ENCODE peak calls at places on chromosome 11, in nine cellular contexts. X, G, F, C, A, D, E, P and M are unnamed samples. For H3K9me3, the result is how much of the 10 kb centered on the place peaks cover.

GRCh38 chr11:134661660-134662059 is 249.6 kb upstream of the B3GAT1 start:
- DNase-seq in X (no peak), G (peak), F (no peak), C (no peak), A (no peak), D (no peak), E (no peak), P (no peak), M (no peak)

GRCh38 chr11:119179983-119180382 is 5.3 kb upstream of the NHERF4 start:
- DNase-seq in X (no peak), G (no peak), F (no peak), C (no peak), A (no peak), D (no peak), E (no peak), P (no peak), M (no peak)

GRCh38 chr11:6568191-6568918 is 35.1 kb downstream of the RRP8 start:
- DNase-seq in X (peak), G (peak), F (peak), C (peak), A (peak), D (no peak), E (no peak), P (no peak), M (peak)

GRCh38 chr11:95925011-95925410 is 1.1 kb upstream of the MTMR2 start:
- DNase-seq in X (peak), G (no peak), F (peak), C (peak), A (peak), D (no peak), E (no peak), P (no peak), M (no peak)

GRCh38 chr11:61068581-61068980 is 33.7 kb upstream of the CD5 start:
- DNase-seq in X (no peak), G (peak), F (no peak), C (no peak), A (no peak), D (no peak), E (peak), P (no peak), M (no peak)

GRCh38 chr11:94504689-94505293 is 7.5 kb upstream of the C11orf97 start:
- DNase-seq in X (peak), G (no peak), F (peak), C (peak), A (peak), D (no peak), E (no peak), P (no peak), M (peak)

GRCh38 chr11:33045551-33046255 is 6.3 kb downstream of the TCP11L1 start:
- DNase-seq in X (peak), G (no peak), F (peak), C (no peak), A (no peak), D (no peak), E (peak), P (peak), M (peak)

GRCh38 chr11:71473793-71474080 is 20.7 kb downstream of the NADSYN1 start:
- DNase-seq in X (no peak), G (peak), F (no peak), C (no peak), A (no peak), D (no peak), E (no peak), P (no peak), M (no peak)

GRCh38 chr11:76700177-76701100 is 29.9 kb upstream of the LRRC32 start:
- DNase-seq in X (peak), G (no peak), F (peak), C (peak), A (peak), D (no peak), E (no peak), P (peak), M (peak)

GRCh38 chr11:130831506-130832385 is 84.5 kb downstream of the SNX19 start:
- DNase-seq in X (no peak), G (no peak), F (no peak), C (no peak), A (no peak), D (no peak), E (no peak), P (peak), M (peak)

GRCh38 chr11:78449866-78450265 is 32.2 kb upstream of the GAB2 start:
- DNase-seq in X (no peak), G (no peak), F (no peak), C (peak), A (peak), D (no peak), E (no peak), P (no peak), M (no peak)

GRCh38 chr11:72353861-72354260 is 80.5 kb downstream of the CLPB start:
- DNase-seq in X (peak), G (no peak), F (peak), C (peak), A (no peak), D (no peak), E (no peak), P (no peak), M (peak)

GRCh38 chr11:44634401-44635281 is 69.2 kb downstream of the CD82 start:
- DNase-seq in X (peak), G (peak), F (peak), C (peak), A (peak), D (no peak), E (peak), P (peak), M (peak)

GRCh38 chr11:117083011-117083940 is 15.0 kb downstream of the SIK3 start:
- DNase-seq in X (peak), G (no peak), F (no peak), C (no peak), A (no peak), D (no peak), E (no peak), P (no peak), M (no peak)
- H3K9me3 ChIP-seq in X (under half), G (under half), F (under half), C (under half), A (under half), D (under half), E (under half), P (under half), M (under half)

GRCh38 chr11:57103899-57104605 is 77.7 kb upstream of the LRRC55 start:
- DNase-seq in X (no peak), G (no peak), F (no peak), C (no peak), A (no peak), D (no peak), E (no peak), P (no peak), M (no peak)

GRCh38 chr11:57095417-57095816 is 86.3 kb upstream of the LRRC55 start:
- DNase-seq in X (no peak), G (no peak), F (no peak), C (no peak), A (no peak), D (no peak), E (no peak), P (no peak), M (no peak)

GRCh38 chr11:57097149-57097548 is 84.6 kb upstream of the LRRC55 start:
- DNase-seq in X (no peak), G (no peak), F (no peak), C (no peak), A (no peak), D (no peak), E (no peak), P (no peak), M (no peak)

GRCh38 chr11:57095896-57096295 is 85.9 kb upstream of the LRRC55 start:
- DNase-seq in X (no peak), G (no peak), F (no peak), C (no peak), A (no peak), D (no peak), E (no peak), P (no peak), M (no peak)

GRCh38 chr11:57100638-57101312 is 81.0 kb upstream of the LRRC55 start:
- DNase-seq in X (peak), G (no peak), F (no peak), C (no peak), A (no peak), D (no peak), E (no peak), P (no peak), M (no peak)
- H3K9me3 ChIP-seq in X (under half), G (under half), F (under half), C (under half), A (under half), D (under half), E (under half), P (under half), M (under half)

GRCh38 chr11:58770166-58770565 is 38.4 kb upstream of the GLYAT start:
- DNase-seq in X (no peak), G (no peak), F (no peak), C (no peak), A (no peak), D (no peak), E (no peak), P (no peak), M (no peak)

GRCh38 chr11:58768137-58768536 is 36.4 kb upstream of the GLYAT start:
- DNase-seq in X (no peak), G (no peak), F (no peak), C (no peak), A (no peak), D (no peak), E (no peak), P (no peak), M (no peak)

GRCh38 chr11:58770627-58771457 is 39.1 kb upstream of the GLYAT start:
- DNase-seq in X (no peak), G (no peak), F (peak), C (no peak), A (no peak), D (no peak), E (no peak), P (no peak), M (peak)

GRCh38 chr11:58771458-58771855 is 39.7 kb upstream of the GLYAT start:
- DNase-seq in X (no peak), G (no peak), F (no peak), C (no peak), A (no peak), D (no peak), E (no peak), P (no peak), M (no peak)

DNA sequence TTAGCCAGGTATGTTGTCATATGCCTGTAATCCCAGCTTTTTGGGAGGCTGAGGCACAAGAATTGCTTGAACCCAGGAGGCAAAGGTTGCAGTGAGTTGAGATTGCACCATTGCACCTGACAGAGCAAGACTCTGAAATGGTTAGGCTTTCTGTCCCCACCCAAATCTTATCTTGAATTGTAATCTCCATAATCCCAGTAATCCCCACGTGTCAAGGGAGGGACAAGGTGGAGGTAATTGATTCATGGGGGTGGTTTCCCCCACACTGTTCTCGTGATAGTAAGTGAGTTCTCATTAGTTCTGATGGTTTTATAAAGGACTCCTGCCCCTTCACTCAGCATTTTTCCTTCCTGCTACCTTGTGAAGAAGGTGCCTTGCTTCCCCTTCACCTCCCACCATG is 37.6 kb upstream of the GLYAT start:
- DNase-seq in X (no peak), G (no peak), F (no peak), C (no peak), A (no peak), D (no peak), E (no peak), P (no peak), M (no peak)
- H3K9me3 ChIP-seq in X (under half), G (under half), F (under half), C (under half), A (under half), D (under half), E (under half), P (under half), M (under half)

DNA sequence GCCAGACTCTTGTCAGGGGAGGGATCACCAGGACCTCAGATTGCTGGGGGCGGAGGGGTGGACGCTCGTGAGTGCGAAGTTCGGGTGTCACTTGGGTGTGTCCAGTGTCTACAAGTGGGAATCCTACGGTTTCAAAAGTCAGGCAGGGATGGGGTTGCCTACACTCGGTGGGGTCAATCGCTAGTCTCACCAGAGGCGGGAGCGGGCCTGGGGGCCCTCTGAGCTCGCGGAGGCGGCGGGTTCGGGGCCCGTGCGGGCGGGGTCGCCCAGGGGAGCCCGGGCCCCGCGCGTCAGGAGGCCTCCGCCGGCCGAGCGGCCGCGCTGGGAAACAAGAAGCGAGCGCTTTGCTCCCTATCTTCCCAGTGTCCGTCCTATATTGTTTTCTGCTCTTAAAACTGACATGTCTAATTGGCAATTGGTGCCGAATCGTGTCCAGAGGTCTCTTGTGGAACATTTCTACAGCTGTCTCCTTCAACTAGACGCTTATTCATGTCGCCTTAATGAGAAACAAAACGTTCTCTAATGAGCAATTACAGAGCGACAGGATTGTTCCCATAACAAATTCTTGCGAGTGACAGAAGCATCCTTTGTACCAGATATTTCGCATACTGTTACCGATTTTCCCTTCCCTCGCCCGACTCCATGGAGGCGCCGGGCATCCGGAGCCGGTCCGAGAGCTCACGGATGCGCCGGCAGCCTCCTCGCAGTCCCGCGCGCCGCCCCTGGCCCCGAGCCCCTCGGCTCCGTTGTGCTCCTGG is 11.9 kb downstream of the PAX6 start:
- DNase-seq in X (no peak), G (no peak), F (no peak), C (no peak), A (no peak), D (no peak), E (no peak), P (no peak), M (no peak)
- H3K9me3 ChIP-seq in X (under half), G (under half), F (under half), C (under half), A (under half), D (under half), E (under half), P (under half), M (under half)

GRCh38 chr11:124543145-124543544 is 309 bp downstream of the OR8B12 start:
- DNase-seq in X (no peak), G (no peak), F (no peak), C (no peak), A (no peak), D (no peak), E (no peak), P (no peak), M (no peak)

GRCh38 chr11:124541204-124541603 is 2.2 kb downstream of the OR8B12 start:
- DNase-seq in X (no peak), G (no peak), F (no peak), C (no peak), A (no peak), D (no peak), E (no peak), P (no peak), M (no peak)

GRCh38 chr11:124535552-124536232 is 7.8 kb downstream of the OR8B12 start:
- DNase-seq in X (peak), G (no peak), F (peak), C (peak), A (peak), D (no peak), E (no peak), P (no peak), M (peak)

GRCh38 chr11:124536520-124536919 is 6.9 kb downstream of the OR8B12 start:
- DNase-seq in X (peak), G (no peak), F (peak), C (peak), A (peak), D (no peak), E (peak), P (no peak), M (peak)

GRCh38 chr11:124538019-124538418 is 5.4 kb downstream of the OR8B12 start:
- DNase-seq in X (peak), G (no peak), F (peak), C (peak), A (peak), D (no peak), E (no peak), P (peak), M (peak)
- H3K9me3 ChIP-seq in X (under half), G (under half), F (under half), C (under half), A (under half), D (under half), E (under half), P (under half), M (under half)

GRCh38 chr11:102437727-102438126 is 14.8 kb downstream of the TMEM123 start:
- DNase-seq in X (no peak), G (no peak), F (no peak), C (no peak), A (no peak), D (no peak), E (no peak), P (no peak), M (no peak)
- H3K9me3 ChIP-seq in X (under half), G (under half), F (under half), C (under half), A (under half), D (under half), E (under half), P (under half), M (under half)

GRCh38 chr11:31767665-31768064 is 43.5 kb downstream of the PAX6 start:
- DNase-seq in X (no peak), G (no peak), F (no peak), C (no peak), A (no peak), D (no peak), E (no peak), P (no peak), M (no peak)
- H3K9me3 ChIP-seq in X (under half), G (under half), F (under half), C (under half), A (under half), D (under half), E (under half), P (under half), M (under half)

GRCh38 chr11:2661173-2662023 is 38.4 kb downstream of the KCNQ1OT1 start:
- DNase-seq in X (no peak), G (no peak), F (no peak), C (no peak), A (no peak), D (no peak), E (peak), P (no peak), M (no peak)

GRCh38 chr11:2663915-2664314 is 35.9 kb downstream of the KCNQ1OT1 start:
- DNase-seq in X (no peak), G (no peak), F (no peak), C (no peak), A (no peak), D (no peak), E (no peak), P (no peak), M (no peak)

GRCh38 chr11:2663506-2663905 is 36.3 kb downstream of the KCNQ1OT1 start:
- DNase-seq in X (no peak), G (no peak), F (no peak), C (no peak), A (no peak), D (no peak), E (peak), P (no peak), M (no peak)

GRCh38 chr11:2662024-2662312 is 37.8 kb downstream of the KCNQ1OT1 start:
- DNase-seq in X (no peak), G (no peak), F (no peak), C (no peak), A (no peak), D (no peak), E (peak), P (no peak), M (no peak)

DNA sequence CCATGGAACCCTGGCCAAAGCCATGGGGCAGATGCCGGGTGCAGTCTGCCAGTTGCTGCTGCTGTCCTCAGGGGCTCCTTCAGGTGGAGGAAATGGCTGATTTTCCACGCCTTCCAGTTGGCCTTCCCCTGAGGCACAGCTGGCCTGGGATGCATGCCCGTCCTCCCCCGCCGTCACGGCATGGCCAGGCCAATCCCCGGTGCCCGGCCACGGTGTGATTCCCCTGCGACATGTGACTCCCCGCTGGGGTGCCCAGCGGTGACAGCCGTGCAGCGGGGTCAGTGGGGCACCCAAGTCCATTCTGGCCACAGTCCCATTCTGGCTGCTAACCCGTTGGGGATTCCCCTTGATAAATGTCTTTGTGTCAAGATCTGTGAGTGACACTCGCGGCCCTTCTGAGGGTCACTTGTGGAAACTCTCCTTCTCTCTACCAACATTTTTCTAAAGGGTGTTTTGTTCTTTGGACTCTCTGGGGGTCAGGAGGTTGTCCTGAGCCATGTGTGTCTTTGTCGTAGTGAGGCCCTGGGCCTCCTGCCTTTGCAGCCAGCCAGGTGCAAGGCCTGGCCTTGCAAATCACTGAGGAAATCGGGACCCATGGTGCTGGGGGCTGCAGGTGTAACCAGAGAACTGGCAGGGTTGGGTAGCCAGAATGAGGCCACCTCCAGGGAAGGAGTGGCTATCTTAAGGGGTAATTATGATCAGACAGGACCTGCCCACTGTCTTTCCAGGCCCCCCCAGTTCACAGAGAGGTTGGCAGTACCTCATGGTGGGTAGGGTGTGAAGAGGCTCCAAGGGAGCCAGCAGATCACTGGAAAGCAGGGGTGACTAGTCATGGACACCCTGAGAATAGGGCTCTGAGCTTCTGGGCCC is 37.1 kb downstream of the KCNQ1OT1 start:
- DNase-seq in X (no peak), G (no peak), F (no peak), C (no peak), A (no peak), D (no peak), E (peak), P (peak), M (no peak)
- H3K9me3 ChIP-seq in X (under half), G (under half), F (half or more), C (under half), A (half or more), D (under half), E (under half), P (under half), M (under half)

DNA sequence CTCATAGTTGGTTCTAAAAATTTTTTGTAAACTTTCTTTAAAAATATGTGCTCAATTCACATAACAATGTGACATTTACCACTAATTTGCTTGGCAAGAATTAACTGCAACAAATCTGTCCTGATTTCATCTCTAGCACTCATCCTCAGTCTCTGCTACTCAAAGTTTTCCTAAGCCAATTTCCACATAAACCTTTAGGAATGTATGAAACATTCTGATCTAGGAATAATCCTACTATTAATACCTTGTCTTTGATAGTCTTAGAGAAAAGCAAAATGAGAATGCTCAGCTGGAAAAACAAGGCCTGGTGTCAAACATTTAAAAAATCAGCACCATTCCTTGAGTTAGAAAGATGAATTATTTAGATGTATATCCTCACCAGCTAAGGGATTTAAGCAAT is 114.3 kb downstream of the CD44 start:
- DNase-seq in X (no peak), G (no peak), F (no peak), C (no peak), A (no peak), D (no peak), E (no peak), P (no peak), M (no peak)
- H3K9me3 ChIP-seq in X (under half), G (under half), F (under half), C (under half), A (under half), D (under half), E (under half), P (under half), M (under half)